ENCODE peak calls at places on chromosomes 11 and 22, in five cellular contexts. Z is H1, J is GM12878, C is K562, N is HepG2. D is an unnamed sample.

GRCh38 chr22:43200555-43200954 is 13.6 kb upstream of the TTLL12 start:
- DNase-seq in Z (no peak), J (no peak), C (no peak), N (no peak), D (no peak)

GRCh38 chr11:115306703-115307102 is 197.5 kb downstream of the CADM1 start:
- DNase-seq in Z (no peak), J (no peak), C (no peak), N (no peak), D (no peak)

GRCh38 chr11:88338223-88338661 is 706 bp upstream of the CTSC start:
- DNase-seq in Z (no peak), J (no peak), C (peak; percentile 64), N (peak; percentile 77), D (no peak)

GRCh38 chr11:57513911-57514537 is 1.5 kb downstream of the SLC43A1 start:
- DNase-seq in Z (no peak), J (no peak), C (peak; percentile 56), N (no peak), D (no peak)

GRCh38 chr11:78659326-78660319 is 85.0 kb upstream of the NARS2 start:
- DNase-seq in Z (peak; percentile 46), J (no peak), C (no peak), N (no peak), D (no peak)

GRCh38 chr22:46830841-46831240 is 68.4 kb downstream of the TBC1D22A start:
- DNase-seq in Z (peak; percentile 20), J (no peak), C (no peak), N (no peak), D (no peak)

GRCh38 chr11:86179646-86180064 is 64.9 kb upstream of the EED start:
- DNase-seq in Z (no peak), J (no peak), C (no peak), N (peak; percentile 23), D (no peak)

GRCh38 chr11:10930961-10931760 is 73.3 kb upstream of the ZBED5 start:
- DNase-seq in Z (peak; percentile 79), J (no peak), C (peak; percentile 43), N (no peak), D (no peak)

GRCh38 chr11:45538363-45538762 is 127.1 kb downstream of the CHST1 start:
- DNase-seq in Z (no peak), J (no peak), C (no peak), N (no peak), D (no peak)

GRCh38 chr11:2301631-2302272 is at the start of the genes C11orf21 and TSPAN32:
- DNase-seq in Z (no peak), J (no peak), C (peak; percentile 85), N (peak; percentile 27), D (no peak)

GRCh38 chr11:123797065-123797940 is 8.8 kb downstream of the OR6M1 start:
- DNase-seq in Z (no peak), J (no peak), C (peak; percentile 11), N (no peak), D (no peak)

GRCh38 chr11:57763568-57763967 is 2.0 kb downstream of the CTNND1 start:
- DNase-seq in Z (no peak), J (no peak), C (peak; percentile 54), N (peak; percentile 50), D (no peak)

GRCh38 chr22:50506611-50507420 is 686 bp downstream of the LMF2 start:
- DNase-seq in Z (peak; percentile 53), J (no peak), C (peak; percentile 21), N (no peak), D (no peak)

GRCh38 chr11:116955548-116955947 is 118.1 kb upstream of the APOA1 start:
- DNase-seq in Z (no peak), J (no peak), C (no peak), N (no peak), D (no peak)

GRCh38 chr22:30400159-30400558 is 3.3 kb downstream of the SEC14L2 start:
- DNase-seq in Z (no peak), J (no peak), C (no peak), N (no peak), D (no peak)

GRCh38 chr11:120819437-120819836 is 204.5 kb upstream of the TBCEL start:
- DNase-seq in Z (no peak), J (no peak), C (no peak), N (no peak), D (no peak)

GRCh38 chr11:86802601-86803051 is 2.3 kb downstream of the PRSS23 start:
- DNase-seq in Z (no peak), J (no peak), C (peak; percentile 43), N (peak; percentile 40), D (peak; percentile 53)

GRCh38 chr11:117180661-117181585 is 2.4 kb downstream of the SIDT2 start:
- DNase-seq in Z (peak; percentile 89), J (peak; percentile 46), C (peak; percentile 88), N (peak; percentile 76), D (peak; percentile 81)

GRCh38 chr11:8138526-8138925 is 30.3 kb downstream of the RIC3 start:
- DNase-seq in Z (no peak), J (no peak), C (no peak), N (no peak), D (no peak)

GRCh38 chr11:67405688-67406339 is 1.9 kb downstream of the TBC1D10C start:
- DNase-seq in Z (no peak), J (no peak), C (no peak), N (no peak), D (no peak)

GRCh38 chr11:64131657-64132387 is 34.1 kb downstream of the MACROD1 start:
- DNase-seq in Z (no peak), J (no peak), C (no peak), N (peak; percentile 24), D (no peak)

GRCh38 chr11:55607545-55607944 is at the start of gene OR4C11:
- DNase-seq in Z (no peak), J (no peak), C (no peak), N (no peak), D (no peak)

GRCh38 chr11:69136471-69136870 is 19.3 kb upstream of the SMIM38 start:
- DNase-seq in Z (no peak), J (no peak), C (no peak), N (no peak), D (no peak)

GRCh38 chr22:49514656-49515055 is 313.0 kb downstream of the BRD1 start:
- DNase-seq in Z (no peak), J (no peak), C (no peak), N (no peak), D (no peak)

GRCh38 chr22:48851933-48852549 is 975.6 kb downstream of the BRD1 start:
- DNase-seq in Z (no peak), J (no peak), C (no peak), N (peak; percentile 37), D (no peak)

GRCh38 chr22:26418620-26419019 is 10.4 kb upstream of the ASPHD2 start:
- DNase-seq in Z (no peak), J (no peak), C (no peak), N (no peak), D (no peak)

GRCh38 chr11:86116996-86117705 is 48.3 kb upstream of the PICALM start:
- DNase-seq in Z (no peak), J (no peak), C (no peak), N (no peak), D (no peak)

GRCh38 chr11:128294685-128295079 is 292.7 kb downstream of the ETS1 start:
- DNase-seq in Z (no peak), J (no peak), C (no peak), N (no peak), D (no peak)

GRCh38 chr11:123328281-123328680 is 101.8 kb upstream of the GRAMD1B start:
- DNase-seq in Z (no peak), J (no peak), C (no peak), N (no peak), D (no peak)

GRCh38 chr11:501001-501682 is 5.9 kb downstream of the RNH1 start:
- DNase-seq in Z (no peak), J (no peak), C (no peak), N (no peak), D (no peak)

GRCh38 chr11:111413849-111414248 is 34.8 kb upstream of the POU2AF1 start:
- DNase-seq in Z (no peak), J (no peak), C (no peak), N (no peak), D (no peak)

GRCh38 chr11:94067010-94067409 is 45.9 kb downstream of the HEPHL1 start:
- DNase-seq in Z (no peak), J (no peak), C (peak; percentile 6), N (no peak), D (no peak)

GRCh38 chr11:66172146-66172545 is 96.3 kb upstream of the RAB1B start:
- DNase-seq in Z (no peak), J (no peak), C (peak; percentile 37), N (no peak), D (peak; percentile 35)

GRCh38 chr11:85787809-85788805 is 22.8 kb downstream of the SYTL2 start:
- DNase-seq in Z (no peak), J (no peak), C (no peak), N (peak; percentile 21), D (no peak)

GRCh38 chr11:132187814-132188213 is 817.4 kb downstream of the NTM start:
- DNase-seq in Z (no peak), J (no peak), C (no peak), N (no peak), D (no peak)

GRCh38 chr11:29005401-29005980 is 897.3 kb downstream of the METTL15 start:
- DNase-seq in Z (no peak), J (no peak), C (no peak), N (peak; percentile 2), D (no peak)

GRCh38 chr11:72391638-72392423 is 42.5 kb downstream of the CLPB start:
- DNase-seq in Z (no peak), J (peak; percentile 37), C (peak; percentile 12), N (peak; percentile 38), D (no peak)

GRCh38 chr11:16261836-16262644 is 94.3 kb downstream of the SOX6 start:
- DNase-seq in Z (no peak), J (no peak), C (no peak), N (peak; percentile 64), D (no peak)
- TF ChIP-seq SRF in Z (no peak), J (no peak), C (no peak), N (no peak), D (no peak)

DNA sequence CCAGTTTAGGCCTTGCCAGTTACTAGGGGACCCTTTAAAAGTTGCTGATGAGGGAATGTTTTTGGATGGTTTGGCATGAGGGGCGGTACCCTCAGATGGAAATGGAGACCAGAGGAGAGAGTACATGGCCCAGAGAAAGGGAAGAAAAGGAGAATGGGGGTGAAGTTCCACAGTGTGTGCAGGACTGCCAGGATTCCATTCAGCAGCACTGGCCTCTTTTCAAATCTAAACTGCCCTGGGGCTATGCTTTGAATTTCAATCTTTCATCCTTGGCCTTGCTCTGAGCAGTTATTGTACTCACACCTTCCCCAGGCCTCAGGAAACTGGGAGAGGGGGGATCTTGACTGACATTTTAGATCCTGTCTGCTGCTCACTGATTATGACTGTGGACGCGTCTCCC is 3.0 kb downstream of the SLC3A2 start:
- DNase-seq in Z (no peak), J (no peak), C (no peak), N (no peak), D (no peak)
- TF ChIP-seq SRF in Z (no peak), J (no peak), C (no peak), N (no peak), D (no peak)

GRCh38 chr11:34552270-34552669 is 38.7 kb upstream of the ELF5 start:
- DNase-seq in Z (no peak), J (no peak), C (no peak), N (no peak), D (no peak)
- TF ChIP-seq SRF in Z (no peak), J (no peak), C (no peak), N (no peak), D (no peak)

DNA sequence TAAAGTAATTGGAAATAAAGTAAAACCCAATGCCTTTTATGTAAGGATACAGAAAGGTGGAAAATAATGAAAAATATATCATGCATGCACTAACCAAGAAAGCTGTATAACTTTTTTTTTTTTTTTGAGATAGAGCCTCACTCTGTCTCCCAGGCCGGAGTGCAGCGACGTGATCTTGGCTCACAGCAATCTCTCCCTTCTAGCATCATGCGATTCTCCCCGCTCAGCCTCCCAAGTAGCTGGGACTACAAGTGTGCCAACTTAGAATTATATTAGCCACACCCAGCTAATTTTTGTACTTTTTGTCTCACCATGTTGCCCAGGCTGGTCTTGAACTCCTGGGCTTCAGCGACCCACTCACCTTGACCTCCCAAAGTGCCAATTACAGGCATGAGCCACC is 4.5 kb downstream of the GGT5 start:
- DNase-seq in Z (no peak), J (no peak), C (no peak), N (no peak), D (no peak)
- TF ChIP-seq SRF in Z (no peak), J (no peak), C (no peak), N (no peak), D (no peak)